ENCODE peak calls at places on chromosomes 11 and 22, in eight cellular contexts. E is ovary; Z is Peyer's patch; R is fibroblast of lung; V is CD4-positive, CD25-positive, alpha-beta regulatory T cell; O is effector memory CD4-positive, alpha-beta T cell; N is CD8-positive, alpha-beta T cell; Y is SJSA1. X is an unnamed sample. For H3K9me3, the result is how much of the 10 kb centered on the place peaks cover.

GRCh38 chr22:23263651-23264555 is 83.6 kb downstream of the BCR start:
- DNase-seq in N (peak), V (no peak), E (no peak), Z (peak), Y (no peak), R (no peak), O (peak), X (no peak)

GRCh38 chr22:37266581-37267127 is 15.7 kb upstream of the CYTH4 start:
- DNase-seq in N (no peak), Z (no peak), E (no peak), Y (no peak), V (no peak), R (no peak), O (no peak), X (no peak)

GRCh38 chr11:16280256-16280682 is 76.1 kb downstream of the SOX6 start:
- DNase-seq in Z (peak), E (no peak), R (peak), Y (no peak), O (no peak), N (no peak), V (no peak), X (no peak)

GRCh38 chr22:23380230-23380573 is 199.9 kb downstream of the IGLL1 start:
- DNase-seq in R (no peak), V (no peak), N (no peak), O (no peak), Z (no peak), E (no peak), Y (no peak), X (no peak)

GRCh38 chr11:35148163-35148562 is 9.2 kb downstream of the CD44 start:
- DNase-seq in Y (no peak), O (no peak), E (no peak), R (no peak), V (peak), N (no peak), Z (peak), X (no peak)

GRCh38 chr11:27921472-27921871 is 186.5 kb downstream of the KIF18A start:
- DNase-seq in Z (no peak), V (no peak), E (no peak), R (peak), O (no peak), N (no peak), Y (no peak), X (no peak)

GRCh38 chr11:73648629-73649046 is 2.3 kb downstream of the PLEKHB1 start:
- DNase-seq in R (no peak), E (no peak), V (no peak), O (no peak), Y (no peak), N (no peak), Z (no peak), X (no peak)

GRCh38 chr11:131656839-131657211 is 286.4 kb downstream of the NTM start:
- DNase-seq in R (no peak), N (no peak), E (no peak), O (no peak), Y (no peak), Z (no peak), V (no peak), X (no peak)

GRCh38 chr11:11975201-11976092 is 33.0 kb downstream of the DKK3 start:
- DNase-seq in E (no peak), Z (no peak), Y (no peak), N (no peak), R (no peak), V (no peak), O (no peak), X (no peak)

GRCh38 chr22:28906312-28906711 is 22.9 kb downstream of the ZNRF3 start:
- DNase-seq in E (no peak), Y (no peak), N (no peak), R (no peak), Z (no peak), O (no peak), V (no peak), X (no peak)

GRCh38 chr22:37472418-37473006 is 13.7 kb downstream of the MFNG start:
- DNase-seq in O (no peak), Z (peak), R (peak), V (no peak), Y (no peak), N (no peak), E (no peak), X (peak)

GRCh38 chr11:11569936-11570491 is 51.8 kb downstream of the GALNT18 start:
- DNase-seq in N (no peak), V (no peak), R (peak), Y (no peak), Z (no peak), E (peak), O (no peak), X (no peak)

GRCh38 chr11:93606314-93606713 is 55.2 kb upstream of the CEP295 start:
- DNase-seq in Y (no peak), N (no peak), E (no peak), O (no peak), R (no peak), V (no peak), Z (no peak), X (no peak)

GRCh38 chr11:70109903-70110302 is 31.8 kb downstream of the ANO1 start:
- DNase-seq in N (no peak), V (no peak), Z (no peak), R (no peak), O (no peak), Y (no peak), E (no peak), X (no peak)

GRCh38 chr22:19109198-19110063 is 12.8 kb downstream of the DGCR2 start:
- DNase-seq in O (peak), E (peak), Z (peak), R (peak), N (peak), V (peak), Y (no peak), X (no peak)

DNA sequence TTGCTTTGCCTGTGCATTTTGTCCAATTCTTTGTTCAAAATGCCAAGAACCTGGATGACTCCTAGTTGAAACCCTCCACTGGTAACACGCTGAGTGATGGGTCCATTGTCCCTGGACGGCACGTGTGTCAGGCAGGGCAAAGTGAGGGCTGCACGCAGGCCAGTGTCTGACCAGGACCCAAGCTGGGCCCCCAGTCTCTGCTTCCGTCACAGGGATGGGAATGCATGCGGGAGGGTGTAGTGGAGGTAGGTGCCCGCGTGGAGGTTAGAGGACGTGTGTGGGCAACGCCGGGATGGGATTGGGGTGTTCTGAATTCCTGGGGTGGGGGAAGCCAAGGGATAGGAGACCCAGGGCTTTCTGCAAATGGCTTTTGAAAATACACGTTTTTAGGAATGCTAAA is 943.4 kb downstream of the BRD1 start:
- DNase-seq in V (no peak), N (no peak), O (no peak), E (no peak), Y (no peak), R (no peak), Z (peak), X (no peak)
- H3K9me3 ChIP-seq in V (under half), N (under half), O (under half), E (under half), Y (under half), R (under half), Z (under half), X (under half)

DNA sequence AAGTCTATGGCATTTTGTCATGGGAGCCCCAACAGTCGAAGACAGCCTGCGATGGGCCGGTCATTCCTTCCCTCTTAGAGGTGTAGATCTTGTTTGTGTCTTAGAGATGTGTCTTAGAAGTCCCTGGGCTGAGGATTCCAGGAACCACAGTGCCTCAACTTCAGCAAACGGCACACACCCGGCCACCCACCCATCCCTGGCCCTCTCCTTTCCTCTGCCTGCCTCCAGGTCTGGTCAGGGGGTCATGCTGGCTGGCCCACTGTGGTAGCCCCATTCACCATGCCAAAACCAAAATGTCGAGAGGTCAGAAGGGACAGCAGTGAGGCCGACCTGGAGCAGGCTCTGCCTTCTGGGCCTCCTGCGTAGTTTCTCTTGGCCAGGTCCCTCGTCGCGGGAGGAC is 857.9 kb downstream of the TBC1D22A start:
- DNase-seq in E (no peak), Z (peak), V (no peak), R (no peak), O (no peak), Y (no peak), N (no peak), X (no peak)
- H3K9me3 ChIP-seq in E (under half), Z (under half), V (under half), R (under half), O (under half), Y (under half), N (under half), X (under half)

GRCh38 chr22:47303161-47303890 is 540.9 kb downstream of the TBC1D22A start:
- DNase-seq in Z (no peak), Y (no peak), R (no peak), E (no peak), N (no peak), V (no peak), O (no peak), X (no peak)
- H3K9me3 ChIP-seq in Z (under half), Y (under half), R (under half), E (under half), N (under half), V (under half), O (under half), X (under half)

DNA sequence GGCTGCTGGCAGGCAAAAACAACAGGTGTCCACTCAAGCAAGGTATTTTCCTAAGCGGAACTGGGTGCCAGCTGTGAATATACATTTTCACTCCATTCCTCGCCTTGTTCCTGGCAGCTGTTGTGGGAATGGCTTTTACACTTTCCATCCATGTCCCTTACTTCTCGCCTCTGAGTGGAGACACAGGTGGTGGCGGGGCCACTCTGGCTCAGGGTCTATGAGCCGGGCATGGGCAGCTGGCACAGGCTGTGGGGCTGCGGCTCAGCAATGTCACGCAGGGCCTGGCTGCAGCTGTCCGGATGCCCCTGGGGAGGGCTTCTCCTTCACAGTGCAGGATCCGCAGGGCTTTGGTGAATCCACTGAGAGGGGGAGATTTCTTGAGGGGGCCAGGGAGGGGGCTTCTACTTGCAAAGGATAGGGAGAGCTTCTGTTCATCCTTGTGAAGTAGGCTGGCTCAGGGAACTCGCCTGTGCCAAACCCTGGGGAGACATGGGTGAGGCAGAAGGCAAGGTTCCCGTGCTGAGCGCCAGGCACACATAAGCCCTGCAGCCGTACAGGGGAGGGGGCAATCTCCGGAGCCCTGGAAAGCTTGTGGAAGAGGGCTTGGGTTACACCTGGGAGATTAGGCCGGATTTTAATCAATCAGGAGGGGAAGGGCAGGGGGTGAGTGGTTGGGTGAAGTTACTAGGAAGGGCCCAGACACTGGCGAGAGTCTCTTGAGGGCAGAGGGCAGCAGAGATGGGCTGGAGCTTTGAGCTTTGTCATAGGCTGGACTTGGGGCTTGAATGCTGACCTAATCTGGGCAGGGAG is 45.7 kb downstream of the KCNQ1OT1 start:
- DNase-seq in R (no peak), Y (no peak), Z (peak), V (no peak), O (no peak), N (no peak), E (no peak), X (no peak)
- H3K9me3 ChIP-seq in R (under half), Y (under half), Z (under half), V (under half), O (under half), N (under half), E (under half), X (under half)

DNA sequence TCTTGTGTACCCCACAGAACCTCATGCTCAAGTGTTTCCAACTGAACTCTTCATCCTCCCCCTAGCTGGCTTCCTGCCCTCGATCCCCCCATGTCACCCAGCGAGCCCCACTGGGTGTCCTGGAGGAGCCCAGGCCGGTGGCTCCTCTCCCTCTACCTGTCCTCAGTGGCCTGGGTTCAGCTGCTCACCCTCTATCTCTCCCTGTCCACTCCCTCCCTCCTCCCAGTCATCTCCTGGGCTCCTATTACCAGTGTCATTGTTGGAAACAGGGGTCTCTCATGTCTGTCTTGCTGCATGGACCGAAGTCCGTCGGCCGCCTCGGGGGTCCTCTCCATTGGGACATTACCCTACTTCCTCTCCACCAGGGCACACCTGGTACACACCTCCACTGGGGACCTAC is 12.9 kb upstream of the MPPED1 start:
- DNase-seq in O (no peak), E (no peak), Z (no peak), R (no peak), V (no peak), N (no peak), Y (no peak), X (no peak)
- H3K9me3 ChIP-seq in O (under half), E (under half), Z (under half), R (under half), V (under half), N (under half), Y (under half), X (under half)

GRCh38 chr11:8867035-8867434 is 44.0 kb upstream of the AKIP1 start:
- DNase-seq in V (no peak), Z (no peak), N (no peak), E (no peak), R (no peak), O (no peak), Y (no peak), X (no peak)
- H3K9me3 ChIP-seq in V (under half), Z (under half), N (under half), E (under half), R (under half), O (under half), Y (under half), X (under half)

GRCh38 chr11:114606003-114606801 is 10.6 kb upstream of the NXPE4 start:
- DNase-seq in V (no peak), N (no peak), Y (no peak), R (no peak), O (no peak), E (no peak), Z (no peak), X (no peak)

GRCh38 chr11:114605370-114605769 is 9.8 kb upstream of the NXPE4 start:
- DNase-seq in V (no peak), Y (no peak), O (no peak), N (no peak), R (no peak), E (no peak), Z (no peak), X (no peak)

GRCh38 chr11:114604179-114604813 is 8.7 kb upstream of the NXPE4 start:
- DNase-seq in V (no peak), Y (no peak), Z (no peak), O (no peak), N (no peak), R (no peak), E (no peak), X (no peak)

GRCh38 chr11:114607753-114608459 is 12.3 kb upstream of the NXPE4 start:
- DNase-seq in R (no peak), V (no peak), E (no peak), O (no peak), N (no peak), Z (no peak), Y (no peak), X (no peak)

DNA sequence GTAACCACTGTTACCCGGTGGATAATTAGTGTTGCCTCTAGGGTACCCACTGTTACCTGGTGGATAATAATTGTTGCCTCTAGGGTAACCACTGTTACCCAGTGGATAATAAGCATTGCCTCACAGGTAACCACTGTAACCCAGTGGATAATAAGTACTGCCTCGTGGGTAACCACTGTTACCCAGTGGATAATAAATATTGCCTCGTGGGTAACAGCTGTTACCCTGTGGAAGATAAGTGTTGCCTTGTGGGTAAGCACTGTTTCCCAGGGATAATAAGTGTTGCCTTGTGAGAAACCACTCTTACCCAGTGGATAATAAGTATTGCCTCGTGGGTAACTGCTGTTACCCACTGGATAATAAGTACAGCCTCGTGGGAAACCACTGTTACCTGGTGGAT is 9.3 kb upstream of the NXPE4 start:
- DNase-seq in Y (no peak), Z (no peak), R (no peak), O (no peak), E (no peak), V (no peak), N (no peak), X (no peak)
- H3K9me3 ChIP-seq in Y (under half), Z (under half), R (under half), O (under half), E (under half), V (under half), N (under half), X (under half)